ENCODE peak calls at places on chromosome 4, in eight cellular contexts. One of them, this sample, is unnamed.
A peak's percentile ranks its signal among the peaks of the same experiment; 100 is the strongest.

GRCh38 chr4:170420255-170420693 is 330.5 kb upstream of the AADAT start:
- DNase-seq in AG10803: peak; percentile 56
- DNase-seq in tibial artery: no peak
- DNase-seq in tibial nerve: no peak
- DNase-seq in fibroblast of mammary gland: peak; percentile 91
- DNase-seq in lower leg skin: no peak
- DNase-seq in foreskin fibroblast: peak; percentile 15
- DNase-seq in A549: no peak
- DNase-seq in this sample: no peak

GRCh38 chr4:173821031-173821430 is 291.0 kb upstream of the HAND2 start:
- DNase-seq in foreskin fibroblast: no peak
- DNase-seq in lower leg skin: no peak
- DNase-seq in tibial artery: no peak
- DNase-seq in AG10803: peak; percentile 29
- DNase-seq in tibial nerve: no peak
- DNase-seq in A549: no peak
- DNase-seq in fibroblast of mammary gland: peak; percentile 74
- DNase-seq in this sample: no peak

GRCh38 chr4:168409089-168409801 is 71.0 kb downstream of the DDX60L start:
- DNase-seq in A549: no peak
- DNase-seq in AG10803: peak; percentile 40
- DNase-seq in tibial artery: no peak
- DNase-seq in fibroblast of mammary gland: peak; percentile 59
- DNase-seq in tibial nerve: no peak
- DNase-seq in lower leg skin: no peak
- DNase-seq in foreskin fibroblast: peak; percentile 41
- DNase-seq in this sample: no peak

GRCh38 chr4:122762520-122762919 is 30.0 kb downstream of the BBS12 start:
- DNase-seq in fibroblast of mammary gland: no peak
- DNase-seq in lower leg skin: no peak
- DNase-seq in foreskin fibroblast: no peak
- DNase-seq in AG10803: no peak
- DNase-seq in A549: no peak
- DNase-seq in tibial artery: no peak
- DNase-seq in tibial nerve: no peak
- DNase-seq in this sample: no peak

GRCh38 chr4:124641715-124642380 is 70.7 kb downstream of the ANKRD50 start:
- DNase-seq in tibial artery: no peak
- DNase-seq in tibial nerve: peak; percentile 10
- DNase-seq in fibroblast of mammary gland: peak; percentile 95
- DNase-seq in AG10803: peak; percentile 77
- DNase-seq in lower leg skin: peak; percentile 27
- DNase-seq in A549: peak; percentile 2
- DNase-seq in foreskin fibroblast: peak; percentile 89
- DNase-seq in this sample: no peak

GRCh38 chr4:124710911-124711310 is 1.6 kb downstream of the ANKRD50 start:
- DNase-seq in tibial artery: no peak
- DNase-seq in tibial nerve: no peak
- DNase-seq in foreskin fibroblast: peak; percentile 19
- DNase-seq in fibroblast of mammary gland: no peak
- DNase-seq in lower leg skin: peak; percentile 30
- DNase-seq in AG10803: peak; percentile 28
- DNase-seq in A549: no peak
- DNase-seq in this sample: no peak

GRCh38 chr4:153027879-153028278 is 91.8 kb downstream of the FHDC1 start:
- DNase-seq in fibroblast of mammary gland: no peak
- DNase-seq in lower leg skin: no peak
- DNase-seq in AG10803: no peak
- DNase-seq in foreskin fibroblast: no peak
- DNase-seq in A549: no peak
- DNase-seq in tibial artery: no peak
- DNase-seq in tibial nerve: no peak
- DNase-seq in this sample: no peak

GRCh38 chr4:82801910-82802521 is 3.4 kb upstream of the SCD5 start:
- DNase-seq in AG10803: peak; percentile 36
- DNase-seq in lower leg skin: no peak
- DNase-seq in fibroblast of mammary gland: peak; percentile 54
- DNase-seq in tibial artery: no peak
- DNase-seq in A549: no peak
- DNase-seq in tibial nerve: peak; percentile 53
- DNase-seq in foreskin fibroblast: no peak
- DNase-seq in this sample: no peak

GRCh38 chr4:86968477-86969015 is 33.7 kb downstream of the AFF1 start:
- DNase-seq in tibial nerve: no peak
- DNase-seq in A549: no peak
- DNase-seq in fibroblast of mammary gland: no peak
- DNase-seq in foreskin fibroblast: no peak
- DNase-seq in tibial artery: no peak
- DNase-seq in AG10803: no peak
- DNase-seq in lower leg skin: no peak
- DNase-seq in this sample: no peak

DNA sequence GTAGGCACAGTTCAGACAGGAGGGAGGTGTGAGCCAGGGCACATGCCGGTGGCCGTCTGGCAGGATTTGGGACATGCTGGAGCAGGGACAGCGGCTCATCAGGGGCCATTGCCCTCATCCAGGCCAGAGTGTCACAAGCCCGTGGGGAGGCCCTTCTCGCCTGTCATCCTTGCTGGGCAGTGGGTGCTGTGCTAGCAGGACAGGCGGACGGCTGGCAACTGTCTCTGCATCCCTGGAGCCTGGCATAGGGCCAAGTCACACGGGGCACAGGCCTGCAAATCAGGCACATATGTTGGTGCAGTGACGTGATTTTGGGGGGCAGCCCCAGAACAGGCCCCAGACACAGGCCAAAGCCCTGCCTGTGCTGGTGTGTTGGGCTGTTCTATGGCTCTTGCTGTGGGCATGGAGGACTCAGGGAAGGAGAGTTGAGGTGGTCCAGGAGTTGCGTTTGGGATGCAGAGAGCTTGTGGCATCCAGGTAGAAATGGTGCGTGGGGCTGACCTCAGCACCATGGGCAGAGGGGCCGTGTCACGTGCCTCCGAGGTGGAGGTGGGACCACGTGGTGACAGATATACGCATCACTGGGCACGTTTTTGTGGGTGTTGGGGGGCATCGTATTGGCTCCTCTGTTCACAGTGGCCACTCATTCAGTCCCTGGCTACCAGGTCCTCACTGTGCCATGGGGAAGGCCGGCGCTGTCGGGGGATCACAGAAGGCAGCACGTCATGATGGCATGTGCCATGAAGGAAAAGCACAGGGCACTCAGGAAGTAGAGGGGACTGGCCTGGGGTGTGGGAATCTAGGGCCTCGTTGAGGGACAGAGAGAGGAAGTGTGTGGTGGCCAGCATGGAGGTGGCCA is 14.6 kb upstream of the MSANTD1 start:
- DNase-seq in foreskin fibroblast: no peak
- DNase-seq in tibial nerve: no peak
- DNase-seq in lower leg skin: no peak
- DNase-seq in A549: no peak
- DNase-seq in tibial artery: no peak
- DNase-seq in AG10803: no peak
- DNase-seq in fibroblast of mammary gland: no peak
- DNase-seq in this sample: no peak
- TF ChIP-seq CTCF in foreskin fibroblast: no peak
- TF ChIP-seq CTCF in tibial nerve: no peak
- TF ChIP-seq CTCF in lower leg skin: no peak
- TF ChIP-seq CTCF in A549: no peak
- TF ChIP-seq CTCF in tibial artery: no peak
- TF ChIP-seq CTCF in AG10803: no peak
- TF ChIP-seq CTCF in fibroblast of mammary gland: no peak
- TF ChIP-seq CTCF in this sample: no peak

GRCh38 chr4:13599159-13599558 is 28.4 kb downstream of the BOD1L1 start:
- DNase-seq in lower leg skin: no peak
- DNase-seq in foreskin fibroblast: no peak
- DNase-seq in A549: no peak
- DNase-seq in tibial nerve: no peak
- DNase-seq in tibial artery: no peak
- DNase-seq in fibroblast of mammary gland: no peak
- DNase-seq in AG10803: no peak
- DNase-seq in this sample: no peak
- TF ChIP-seq CTCF in lower leg skin: no peak
- TF ChIP-seq CTCF in foreskin fibroblast: peak; percentile 31
- TF ChIP-seq CTCF in A549: peak; percentile 9
- TF ChIP-seq CTCF in tibial nerve: no peak
- TF ChIP-seq CTCF in tibial artery: no peak
- TF ChIP-seq CTCF in fibroblast of mammary gland: peak; percentile 23
- TF ChIP-seq CTCF in AG10803: peak; percentile 28
- TF ChIP-seq CTCF in this sample: peak; percentile 13

DNA sequence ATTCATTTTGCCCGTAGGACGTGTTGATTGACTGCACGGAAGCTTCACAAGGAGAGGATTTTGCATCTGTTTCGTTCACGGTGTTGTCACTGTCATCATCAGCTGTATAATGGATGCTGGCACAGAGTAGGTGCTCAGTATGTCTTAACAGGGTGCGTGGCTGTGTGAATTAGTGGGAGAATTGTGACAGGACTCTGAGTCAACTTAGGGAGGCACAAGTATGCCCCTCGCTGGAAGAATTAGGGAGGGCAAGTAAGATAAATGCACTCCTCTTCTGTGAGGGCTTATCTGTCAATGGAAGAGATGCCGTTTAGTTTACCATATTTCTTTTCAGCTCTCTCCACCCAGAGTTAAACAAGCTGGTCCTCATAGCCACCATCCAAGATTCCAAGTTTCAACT is 107.2 kb downstream of the TRIML1 start:
- DNase-seq in tibial nerve: no peak
- DNase-seq in AG10803: no peak
- DNase-seq in lower leg skin: no peak
- DNase-seq in A549: no peak
- DNase-seq in fibroblast of mammary gland: peak; percentile 16
- DNase-seq in foreskin fibroblast: no peak
- DNase-seq in tibial artery: no peak
- DNase-seq in this sample: no peak
- TF ChIP-seq CTCF in tibial nerve: no peak
- TF ChIP-seq CTCF in AG10803: no peak
- TF ChIP-seq CTCF in lower leg skin: no peak
- TF ChIP-seq CTCF in A549: no peak
- TF ChIP-seq CTCF in fibroblast of mammary gland: peak; percentile 13
- TF ChIP-seq CTCF in foreskin fibroblast: no peak
- TF ChIP-seq CTCF in tibial artery: no peak
- TF ChIP-seq CTCF in this sample: no peak

GRCh38 chr4:770022-770421 is 55.9 kb downstream of the CPLX1 start:
- DNase-seq in tibial nerve: no peak
- DNase-seq in AG10803: peak; percentile 23
- DNase-seq in foreskin fibroblast: no peak
- DNase-seq in A549: no peak
- DNase-seq in fibroblast of mammary gland: peak; percentile 59
- DNase-seq in tibial artery: no peak
- DNase-seq in lower leg skin: no peak
- DNase-seq in this sample: no peak
- TF ChIP-seq CTCF in tibial nerve: no peak
- TF ChIP-seq CTCF in AG10803: no peak
- TF ChIP-seq CTCF in foreskin fibroblast: no peak
- TF ChIP-seq CTCF in A549: no peak
- TF ChIP-seq CTCF in fibroblast of mammary gland: no peak
- TF ChIP-seq CTCF in tibial artery: no peak
- TF ChIP-seq CTCF in lower leg skin: no peak
- TF ChIP-seq CTCF in this sample: no peak

DNA sequence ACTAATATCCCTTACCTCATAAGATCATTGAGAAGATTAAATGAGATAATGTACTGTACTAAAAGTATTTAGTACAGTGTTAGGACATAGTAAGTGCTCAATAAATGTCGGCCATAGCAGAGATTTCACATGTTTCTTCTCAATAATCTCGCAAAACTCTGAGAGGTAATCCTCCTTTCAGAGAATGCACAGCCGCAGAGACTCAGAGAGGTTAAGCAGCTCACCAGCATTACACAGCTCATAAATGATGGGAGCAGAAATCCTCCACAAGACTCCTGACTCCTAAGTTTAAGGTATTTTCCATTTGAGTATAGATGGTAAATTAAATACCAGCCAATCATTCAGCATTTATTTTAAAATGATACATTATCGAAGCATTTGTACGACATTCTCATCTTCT is 34.6 kb downstream of the FAM114A1 start:
- DNase-seq in tibial artery: no peak
- DNase-seq in fibroblast of mammary gland: no peak
- DNase-seq in AG10803: no peak
- DNase-seq in lower leg skin: no peak
- DNase-seq in tibial nerve: no peak
- DNase-seq in A549: no peak
- DNase-seq in foreskin fibroblast: no peak
- DNase-seq in this sample: no peak
- TF ChIP-seq CTCF in tibial artery: no peak
- TF ChIP-seq CTCF in fibroblast of mammary gland: no peak
- TF ChIP-seq CTCF in AG10803: no peak
- TF ChIP-seq CTCF in lower leg skin: no peak
- TF ChIP-seq CTCF in tibial nerve: no peak
- TF ChIP-seq CTCF in A549: no peak
- TF ChIP-seq CTCF in foreskin fibroblast: no peak
- TF ChIP-seq CTCF in this sample: no peak

DNA sequence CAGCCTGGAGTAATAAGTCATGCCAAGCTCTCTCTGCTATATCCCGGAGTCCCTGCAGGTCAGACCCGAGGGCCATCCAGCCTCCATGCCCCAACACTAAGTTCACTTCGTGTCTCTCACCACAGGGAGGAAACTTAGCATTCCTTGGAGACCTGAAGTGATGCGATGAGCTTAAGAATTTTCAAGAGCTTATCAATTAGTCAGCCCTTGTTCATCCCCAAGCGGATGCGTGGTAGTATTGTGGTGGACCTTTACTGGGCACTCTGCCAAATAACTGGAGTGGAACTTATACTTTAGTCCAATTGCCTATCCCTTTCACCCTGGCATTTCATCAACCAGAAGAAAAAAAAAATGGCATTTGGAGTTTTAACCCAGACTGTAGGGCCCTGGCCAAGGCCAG is 137.2 kb downstream of the RELL1 start:
- DNase-seq in lower leg skin: no peak
- DNase-seq in tibial nerve: no peak
- DNase-seq in tibial artery: no peak
- DNase-seq in fibroblast of mammary gland: peak; percentile 78
- DNase-seq in A549: no peak
- DNase-seq in foreskin fibroblast: no peak
- DNase-seq in AG10803: peak; percentile 39
- DNase-seq in this sample: no peak
- TF ChIP-seq CTCF in lower leg skin: no peak
- TF ChIP-seq CTCF in tibial nerve: no peak
- TF ChIP-seq CTCF in tibial artery: no peak
- TF ChIP-seq CTCF in fibroblast of mammary gland: no peak
- TF ChIP-seq CTCF in A549: no peak
- TF ChIP-seq CTCF in foreskin fibroblast: no peak
- TF ChIP-seq CTCF in AG10803: no peak
- TF ChIP-seq CTCF in this sample: no peak

This sample was measured in D721Med.